ENCODE peak calls at places on chromosome 19, in eight cellular contexts. N, X, C, R, J, A, M and V are unnamed samples.

GRCh38 chr19:42450314-42450934 is 7.7 kb upstream of the CXCL17 start:
- DNase-seq in N (peak; percentile 67), X (peak; percentile 81), C (peak; percentile 93), R (peak; percentile 81), J (peak; percentile 68), A (peak; percentile 91), M (peak; percentile 88), V (peak; percentile 48)

GRCh38 chr19:29810504-29810871 is 1.3 kb upstream of the CCNE1 start:
- DNase-seq in N (no peak), X (no peak), C (peak; percentile 45), R (peak; percentile 5), J (no peak), A (peak; percentile 59), M (peak; percentile 41), V (peak; percentile 12)

GRCh38 chr19:38650180-38650775 is 2.8 kb downstream of the ACTN4 start:
- DNase-seq in N (no peak), X (peak; percentile 63), C (no peak), R (no peak), J (no peak), A (no peak), M (no peak), V (no peak)

GRCh38 chr19:38441660-38442348 is 8.3 kb downstream of the RYR1 start:
- DNase-seq in N (no peak), X (no peak), C (no peak), R (no peak), J (peak; percentile 51), A (no peak), M (no peak), V (no peak)

GRCh38 chr19:39145180-39145953 is 19.8 kb downstream of the PAK4 start:
- DNase-seq in N (no peak), X (no peak), C (no peak), R (no peak), J (no peak), A (peak; percentile 73), M (no peak), V (no peak)

GRCh38 chr19:30144242-30144758 is 202.3 kb downstream of the URI1 start:
- DNase-seq in N (no peak), X (no peak), C (no peak), R (no peak), J (no peak), A (no peak), M (no peak), V (no peak)

GRCh38 chr19:41427647-41428480 is 690 bp upstream of the B3GNT8 start:
- DNase-seq in N (peak; percentile 48), X (peak; percentile 65), C (peak; percentile 22), R (peak; percentile 15), J (peak; percentile 39), A (no peak), M (no peak), V (no peak)

GRCh38 chr19:11223208-11223607 is 16.2 kb upstream of the ANGPTL8 start:
- DNase-seq in N (no peak), X (no peak), C (no peak), R (no peak), J (no peak), A (no peak), M (no peak), V (no peak)

GRCh38 chr19:49570997-49571676 is 9.2 kb downstream of the NOSIP start:
- DNase-seq in N (peak; percentile 29), X (no peak), C (no peak), R (no peak), J (no peak), A (peak; percentile 43), M (no peak), V (no peak)

GRCh38 chr19:1066251-1066747 is 668 bp upstream of the ARHGAP45 start:
- DNase-seq in N (no peak), X (no peak), C (no peak), R (no peak), J (no peak), A (no peak), M (no peak), V (no peak)

GRCh38 chr19:18672606-18673337 is 10.7 kb upstream of the CRTC1 start:
- DNase-seq in N (no peak), X (no peak), C (peak; percentile 49), R (peak; percentile 25), J (no peak), A (no peak), M (peak; percentile 51), V (no peak)

GRCh38 chr19:17021793-17022590 is 4.6 kb downstream of the CPAMD8 start:
- DNase-seq in N (no peak), X (no peak), C (peak; percentile 78), R (peak; percentile 12), J (no peak), A (no peak), M (peak; percentile 58), V (peak; percentile 25)

GRCh38 chr19:39915101-39915847 is 19.2 kb downstream of the FCGBP start:
- DNase-seq in N (no peak), X (no peak), C (no peak), R (no peak), J (no peak), A (no peak), M (no peak), V (no peak)

GRCh38 chr19:49496574-49497008 is 357 bp downstream of the RPS11 start:
- DNase-seq in N (no peak), X (no peak), C (no peak), R (no peak), J (no peak), A (no peak), M (no peak), V (no peak)

DNA sequence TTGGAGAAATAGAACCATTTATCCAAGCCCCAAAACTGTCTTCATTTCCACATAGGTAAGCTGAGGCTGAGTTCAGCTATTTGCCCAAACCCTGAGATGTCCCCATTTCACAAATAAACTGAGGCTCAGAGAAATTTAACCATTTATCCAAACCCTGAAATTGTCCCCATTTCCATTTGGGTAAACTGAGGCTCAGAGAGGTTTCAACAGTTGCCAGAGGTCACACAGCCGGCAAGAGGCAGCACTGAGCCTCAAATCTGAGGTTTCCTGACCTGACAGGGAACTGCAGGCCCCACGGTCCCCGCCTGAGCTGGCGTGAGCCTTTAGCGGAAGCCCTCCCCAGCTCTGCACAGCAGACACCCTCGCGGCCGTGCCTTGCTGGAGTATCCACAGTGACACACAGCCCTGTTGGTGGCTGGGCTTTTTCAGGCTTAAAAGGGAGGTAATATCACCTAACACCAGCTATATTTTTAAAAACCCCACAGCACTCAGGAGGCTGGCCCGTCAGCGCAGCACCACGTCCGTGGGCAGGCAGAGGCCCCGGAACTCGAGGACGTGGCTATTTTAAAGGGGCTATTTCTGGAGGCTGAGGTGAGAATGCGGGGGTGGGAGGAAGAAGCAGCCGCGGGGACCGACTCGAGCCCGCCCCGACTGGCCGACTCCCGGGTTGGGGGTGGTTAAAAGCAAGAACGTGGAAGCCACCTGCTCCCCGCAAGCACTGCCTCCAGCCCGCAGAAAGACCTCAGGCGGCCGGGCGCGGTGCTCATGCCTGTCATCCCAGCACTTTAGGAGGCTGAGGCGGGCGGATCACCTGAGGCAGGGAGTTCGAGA is 18.5 kb downstream of the PTPRS start:
- DNase-seq in N (no peak), X (no peak), C (no peak), R (no peak), J (peak; percentile 50), A (no peak), M (no peak), V (no peak)
- TF ChIP-seq CTCF in N (no peak), X (no peak), C (peak; percentile 8), R (no peak), J (no peak), A (no peak), M (no peak), V (no peak)

GRCh38 chr19:46068345-46069258 is 27.8 kb upstream of the IGFL4 start:
- DNase-seq in N (no peak), X (no peak), C (peak; percentile 86), R (peak; percentile 85), J (no peak), A (no peak), M (peak; percentile 95), V (peak; percentile 91)

GRCh38 chr19:46067691-46068090 is 26.9 kb upstream of the IGFL4 start:
- DNase-seq in N (no peak), X (no peak), C (no peak), R (no peak), J (no peak), A (no peak), M (no peak), V (no peak)

GRCh38 chr19:46060012-46060411 is 19.2 kb upstream of the IGFL4 start:
- DNase-seq in N (no peak), X (no peak), C (no peak), R (no peak), J (no peak), A (no peak), M (no peak), V (no peak)

GRCh38 chr19:46069841-46070341 is 29.1 kb upstream of the IGFL4 start:
- DNase-seq in N (no peak), X (no peak), C (peak; percentile 96), R (peak; percentile 65), J (no peak), A (no peak), M (peak; percentile 96), V (peak; percentile 79)

GRCh38 chr19:46065486-46065885 is 24.7 kb upstream of the IGFL4 start:
- DNase-seq in N (no peak), X (no peak), C (peak; percentile 21), R (peak; percentile 34), J (no peak), A (no peak), M (peak; percentile 66), V (peak; percentile 79)
- TF ChIP-seq CTCF in N (no peak), X (no peak), C (peak; percentile 1), R (no peak), J (no peak), A (no peak), M (no peak), V (peak; percentile 18)

DNA sequence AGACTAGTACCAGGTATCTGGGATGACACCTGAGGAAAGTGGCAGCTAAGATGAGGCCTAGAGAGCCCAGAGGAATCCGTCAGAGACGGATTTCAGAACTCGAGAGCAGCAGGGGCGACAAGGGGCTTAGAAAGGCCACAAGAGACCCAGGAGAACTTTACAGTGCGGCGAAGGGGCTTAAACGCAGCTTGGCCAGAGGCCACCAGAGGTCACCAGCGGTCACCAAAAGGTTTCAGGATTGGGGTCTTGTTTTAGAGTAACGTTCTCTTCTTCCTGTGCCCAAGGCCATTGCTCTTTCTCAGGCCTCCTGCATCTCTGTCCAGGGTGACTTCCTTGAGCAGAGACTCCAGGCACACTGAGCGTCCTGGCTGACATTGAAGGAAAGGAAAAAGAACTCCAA is 2.2 kb downstream of the ZSCAN22 start:
- DNase-seq in N (peak; percentile 44), X (no peak), C (no peak), R (no peak), J (peak; percentile 77), A (no peak), M (no peak), V (no peak)
- TF ChIP-seq CTCF in N (peak; percentile 69), X (no peak), C (no peak), R (no peak), J (no peak), A (no peak), M (no peak), V (no peak)

DNA sequence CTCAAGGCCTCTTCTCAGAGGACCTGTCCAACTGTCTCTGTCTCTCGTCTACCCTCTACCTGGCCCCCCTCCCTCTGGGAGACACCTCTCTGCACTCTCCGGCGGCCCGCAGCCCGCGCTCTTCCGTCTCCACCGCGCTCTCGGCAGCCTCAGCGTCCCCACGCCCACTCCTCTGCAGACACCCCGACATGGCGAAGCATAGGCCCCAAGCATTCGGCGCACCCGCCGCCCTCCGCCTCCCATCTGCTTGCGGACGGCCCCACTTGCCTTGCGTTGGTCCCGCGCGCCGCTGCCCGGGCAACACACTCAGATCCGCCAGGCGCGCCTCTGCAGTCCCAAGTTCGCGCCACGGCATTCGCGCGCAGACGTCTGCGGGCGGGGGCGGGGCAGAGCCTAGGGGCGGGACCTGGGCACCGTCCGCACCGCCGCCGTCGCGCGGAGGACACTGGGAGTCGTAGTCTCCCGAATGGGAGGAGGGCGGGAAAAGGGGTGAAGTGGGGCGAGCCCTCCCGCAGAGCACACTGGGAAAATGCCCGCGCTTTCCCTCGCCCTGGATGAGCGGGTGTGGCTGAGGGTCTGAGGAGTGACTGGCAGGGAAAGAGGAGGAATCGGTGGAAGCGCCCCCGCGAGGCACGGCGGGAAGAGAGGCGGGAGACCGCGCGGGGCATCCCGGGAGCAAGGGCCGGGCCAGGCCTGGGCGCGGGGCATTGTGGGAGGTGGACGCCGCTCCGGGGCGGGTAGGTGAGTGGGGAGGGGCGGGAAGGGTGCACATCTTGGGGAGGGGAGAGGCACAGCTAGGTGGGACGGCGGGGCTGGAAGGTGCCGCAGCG is at the start of the genes LIG1 and ZSWIM9:
- DNase-seq in N (peak; percentile 94), X (peak; percentile 96), C (peak; percentile 96), R (peak; percentile 94), J (peak; percentile 91), A (peak; percentile 94), M (peak; percentile 92), V (peak; percentile 97)
- TF ChIP-seq CTCF in N (no peak), X (no peak), C (peak; percentile 13), R (peak; percentile 18), J (no peak), A (no peak), M (no peak), V (peak; percentile 50)